ENCODE peak calls at places on chromosomes 2 and 18, in six cellular contexts. W is K562, G is SK-N-MC, V is GM23248, C is H9, F is adipocyte. S is an unnamed sample.
A peak's percentile ranks its signal among the peaks of the same experiment; 100 is the strongest.

GRCh38 chr2:1081411-1082225 is 131.0 kb downstream of the SNTG2 start:
- DNase-seq in W (no peak), G (no peak), V (peak; percentile 59), C (no peak), F (peak; percentile 4), S (no peak)

GRCh38 chr2:128172191-128172590 is 81.2 kb downstream of the UGGT1 start:
- DNase-seq in W (no peak), G (no peak), V (peak; percentile 25), C (no peak), F (peak; percentile 23), S (peak; percentile 55)

GRCh38 chr2:54709341-54709809 is 14.1 kb upstream of the EML6 start:
- DNase-seq in W (no peak), G (no peak), V (no peak), C (peak; percentile 61), F (no peak), S (no peak)

GRCh38 chr2:134280726-134281125 is 26.9 kb downstream of the MGAT5 start:
- DNase-seq in W (no peak), G (no peak), V (no peak), C (no peak), F (no peak), S (no peak)

GRCh38 chr18:26008096-26008495 is 82.3 kb downstream of the SS18 start:
- DNase-seq in W (no peak), G (no peak), V (no peak), C (no peak), F (no peak), S (no peak)

GRCh38 chr2:114128255-114128654 is 238.4 kb downstream of the ACTR3 start:
- DNase-seq in W (no peak), G (no peak), V (no peak), C (no peak), F (no peak), S (no peak)

GRCh38 chr2:216327447-216327846 is 44.8 kb downstream of the MARCHF4 start:
- DNase-seq in W (no peak), G (no peak), V (no peak), C (no peak), F (no peak), S (no peak)

GRCh38 chr2:182713611-182714010 is 2.4 kb upstream of the DNAJC10 start:
- DNase-seq in W (no peak), G (peak; percentile 39), V (no peak), C (no peak), F (no peak), S (no peak)

GRCh38 chr2:148218326-148219075 is 197.6 kb downstream of the MBD5 start:
- DNase-seq in W (no peak), G (no peak), V (peak; percentile 27), C (no peak), F (no peak), S (no peak)

GRCh38 chr2:230008708-230009066 is 60.0 kb downstream of the SLC16A14 start:
- DNase-seq in W (no peak), G (no peak), V (no peak), C (no peak), F (no peak), S (no peak)

GRCh38 chr2:92073036-92073814 is 2798.0 kb upstream of the TEKT4 start:
- DNase-seq in W (peak; percentile 1), G (no peak), V (no peak), C (peak; percentile 5), F (no peak), S (no peak)

DNA sequence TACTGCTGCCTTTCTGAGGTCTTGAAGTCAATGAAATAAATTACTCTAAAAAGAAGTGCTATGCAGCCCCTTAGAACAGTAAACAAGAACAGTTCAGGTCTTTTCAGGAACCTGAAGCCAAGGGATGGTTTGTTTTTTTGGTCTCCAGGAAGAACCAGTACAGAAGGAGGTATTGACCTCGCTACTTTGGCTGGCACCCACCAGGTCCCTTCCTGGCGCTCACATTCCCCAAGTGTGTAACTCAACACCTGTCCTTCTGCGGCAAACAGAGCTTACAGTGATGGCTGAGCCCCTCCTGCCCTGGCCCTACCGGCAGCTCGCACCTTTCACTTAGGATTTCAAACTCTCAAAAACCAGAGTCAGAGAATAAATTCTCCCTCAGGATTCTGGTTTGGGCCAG is 51.9 kb downstream of the SETBP1 start:
- DNase-seq in W (no peak), G (no peak), V (no peak), C (no peak), F (no peak), S (no peak)
- H3K9ac ChIP-seq in W (no peak overlapping the region), G (no peak overlapping the region), V (peak overlapping the region; percentile 67), C (no peak overlapping the region), F (no peak overlapping the region), S (no peak overlapping the region)

DNA sequence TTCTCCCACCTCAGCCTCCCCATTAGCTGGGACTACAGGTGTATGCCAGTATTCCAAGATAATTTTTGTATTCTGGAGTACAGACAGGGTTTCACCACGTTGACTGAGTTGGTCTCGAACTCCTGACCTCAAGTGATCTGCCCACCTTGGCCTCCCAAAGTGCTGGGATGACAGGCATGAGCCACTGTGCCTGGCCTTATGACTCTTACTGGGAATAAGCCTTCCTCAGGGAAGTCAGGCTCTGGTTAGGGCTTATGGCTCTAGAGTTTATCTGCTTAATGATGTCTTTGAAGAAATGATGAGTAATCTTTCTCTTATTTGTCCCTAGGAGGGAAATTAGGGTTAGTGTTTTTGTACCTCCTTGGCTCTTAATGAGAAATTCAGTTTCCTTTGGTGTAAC is 187.7 kb downstream of the FAM210A start:
- DNase-seq in W (no peak), G (no peak), V (no peak), C (no peak), F (no peak), S (no peak)
- H3K9ac ChIP-seq in W (no peak overlapping the region), G (no peak overlapping the region), V (no peak overlapping the region), C (no peak overlapping the region), F (no peak overlapping the region), S (no peak overlapping the region)

GRCh38 chr2:200422532-200423262 is 87.2 kb downstream of the KCTD18 start:
- DNase-seq in W (no peak), G (no peak), V (peak; percentile 48), C (no peak), F (peak; percentile 56), S (no peak)

GRCh38 chr2:200422071-200422470 is 87.8 kb downstream of the KCTD18 start:
- DNase-seq in W (no peak), G (no peak), V (no peak), C (no peak), F (no peak), S (no peak)

GRCh38 chr2:200426754-200427153 is 83.1 kb downstream of the KCTD18 start:
- DNase-seq in W (no peak), G (no peak), V (no peak), C (no peak), F (no peak), S (no peak)

GRCh38 chr2:200423552-200423951 is 86.3 kb downstream of the KCTD18 start:
- DNase-seq in W (no peak), G (no peak), V (no peak), C (no peak), F (no peak), S (no peak)

GRCh38 chr2:200425026-200425821 is 84.6 kb downstream of the KCTD18 start:
- DNase-seq in W (no peak), G (no peak), V (no peak), C (no peak), F (no peak), S (no peak)
- H3K9ac ChIP-seq in W (no peak overlapping the region), G (no peak overlapping the region), V (no peak overlapping the region), C (no peak overlapping the region), F (no peak overlapping the region), S (no peak overlapping the region)

GRCh38 chr2:74845991-74846390 is 12.1 kb downstream of the HK2 start:
- DNase-seq in W (no peak), G (no peak), V (peak; percentile 41), C (no peak), F (no peak), S (no peak)
- H3K9ac ChIP-seq in W (no peak overlapping the region), G (no peak overlapping the region), V (peak overlapping the region; percentile 70), C (no peak overlapping the region), F (peak overlapping the region; percentile 74), S (no peak overlapping the region)

S was measured in HepG2.